ENCODE peak calls at places on chromosomes 13 and 19, in nine cellular contexts. M is AG10803, O is epithelial cell of esophagus, K is colonic mucosa, A is tibial nerve, T is AG04450, C is left ventricle myocardium inferior, Y is ovary, H is cardiac muscle cell. G is an unnamed sample.

GRCh38 chr13:31670831-31671617 is 68.3 kb upstream of the RXFP2 start:
- DNase-seq in M (peak), O (no peak), K (no peak), A (no peak), T (no peak), C (no peak), Y (no peak), H (no peak), G (peak)

GRCh38 chr13:43200307-43200706 is 176.9 kb downstream of the DNAJC15 start:
- DNase-seq in M (no peak), O (no peak), K (no peak), A (no peak), T (no peak), C (no peak), Y (no peak), H (no peak), G (no peak)

GRCh38 chr19:4007836-4008539 is 452 bp downstream of the PIAS4 start:
- DNase-seq in M (no peak), O (no peak), K (peak), A (peak), T (no peak), C (no peak), Y (peak), H (peak), G (no peak)

GRCh38 chr13:41315466-41316047 is 4.5 kb downstream of the NAA16 start:
- DNase-seq in M (peak), O (peak), K (no peak), A (no peak), T (no peak), C (no peak), Y (no peak), H (no peak), G (no peak)

GRCh38 chr13:43085545-43085944 is 62.2 kb downstream of the DNAJC15 start:
- DNase-seq in M (peak), O (peak), K (no peak), A (no peak), T (no peak), C (no peak), Y (no peak), H (peak), G (no peak)

GRCh38 chr13:27450921-27451461 is 627 bp upstream of the MTIF3 start:
- DNase-seq in M (peak), O (peak), K (peak), A (no peak), T (no peak), C (peak), Y (peak), H (peak), G (no peak)

GRCh38 chr19:6693681-6694080 is 23.7 kb upstream of the TNFSF14 start:
- DNase-seq in M (no peak), O (no peak), K (no peak), A (no peak), T (no peak), C (no peak), Y (no peak), H (no peak), G (no peak)

GRCh38 chr13:31793246-31793645 is 53.9 kb downstream of the RXFP2 start:
- DNase-seq in M (peak), O (no peak), K (no peak), A (no peak), T (peak), C (no peak), Y (no peak), H (no peak), G (no peak)

GRCh38 chr19:54096642-54097106 is 3.9 kb downstream of the OSCAR start:
- DNase-seq in M (peak), O (peak), K (no peak), A (peak), T (no peak), C (no peak), Y (no peak), H (no peak), G (no peak)

GRCh38 chr13:48853381-48854102 is 122.2 kb upstream of the FNDC3A start:
- DNase-seq in M (peak), O (no peak), K (no peak), A (no peak), T (no peak), C (no peak), Y (no peak), H (no peak), G (no peak)

GRCh38 chr13:67227131-67227983 is 2.8 kb downstream of the PCDH9 start:
- DNase-seq in M (no peak), O (no peak), K (no peak), A (no peak), T (no peak), C (no peak), Y (no peak), H (no peak), G (no peak)

GRCh38 chr19:38841787-38842438 is 7.9 kb downstream of the HNRNPL start:
- DNase-seq in M (no peak), O (no peak), K (no peak), A (no peak), T (no peak), C (no peak), Y (no peak), H (no peak), G (no peak)

GRCh38 chr13:30234763-30235162 is 72.6 kb downstream of the KATNAL1 start:
- DNase-seq in M (no peak), O (no peak), K (no peak), A (no peak), T (no peak), C (no peak), Y (no peak), H (no peak), G (no peak)

GRCh38 chr13:51814825-51815650 is 11.1 kb upstream of the DHRS12 start:
- DNase-seq in M (peak), O (peak), K (peak), A (peak), T (no peak), C (peak), Y (no peak), H (peak), G (no peak)

GRCh38 chr19:34363930-34364329 is 1.1 kb upstream of the GPI start:
- DNase-seq in M (no peak), O (no peak), K (no peak), A (no peak), T (no peak), C (no peak), Y (no peak), H (no peak), G (no peak)

GRCh38 chr13:20057214-20057613 is 98.7 kb downstream of the ZMYM2 start:
- DNase-seq in M (no peak), O (no peak), K (no peak), A (no peak), T (no peak), C (no peak), Y (no peak), H (no peak), G (no peak)

GRCh38 chr19:4399871-4400768 is at the start of gene SH3GL1:
- DNase-seq in M (peak), O (peak), K (peak), A (peak), T (peak), C (peak), Y (peak), H (peak), G (peak)

GRCh38 chr13:31374682-31375081 is 174.9 kb downstream of the B3GLCT start:
- DNase-seq in M (no peak), O (no peak), K (no peak), A (no peak), T (no peak), C (no peak), Y (no peak), H (no peak), G (no peak)

GRCh38 chr19:56159009-56159501 is 16.8 kb upstream of the GALP start:
- DNase-seq in M (no peak), O (peak), K (no peak), A (no peak), T (no peak), C (no peak), Y (no peak), H (no peak), G (no peak)

GRCh38 chr19:17243340-17243853 is 2.3 kb downstream of the NR2F6 start:
- DNase-seq in M (no peak), O (no peak), K (peak), A (no peak), T (no peak), C (no peak), Y (no peak), H (no peak), G (no peak)

GRCh38 chr19:6260912-6261636 is 18.7 kb downstream of the MLLT1 start:
- DNase-seq in M (no peak), O (peak), K (no peak), A (no peak), T (no peak), C (no peak), Y (no peak), H (no peak), G (no peak)

GRCh38 chr13:72390909-72391308 is 336.5 kb downstream of the MZT1 start:
- DNase-seq in M (peak), O (peak), K (no peak), A (no peak), T (no peak), C (no peak), Y (no peak), H (no peak), G (no peak)

GRCh38 chr13:21537105-21537504 is 66.9 kb downstream of the MICU2 start:
- DNase-seq in M (peak), O (peak), K (no peak), A (no peak), T (no peak), C (no peak), Y (no peak), H (no peak), G (no peak)

GRCh38 chr19:3479177-3479818 is 1.0 kb downstream of the SMIM24 start:
- DNase-seq in M (no peak), O (no peak), K (no peak), A (no peak), T (no peak), C (no peak), Y (no peak), H (peak), G (no peak)

GRCh38 chr19:49151339-49152217 is 3.6 kb downstream of the HRC start:
- DNase-seq in M (no peak), O (peak), K (peak), A (peak), T (no peak), C (peak), Y (peak), H (peak), G (no peak)

GRCh38 chr19:10780368-10780767 is 55.6 kb downstream of the TMED1 start:
- DNase-seq in M (peak), O (peak), K (no peak), A (peak), T (no peak), C (no peak), Y (no peak), H (no peak), G (no peak)

DNA sequence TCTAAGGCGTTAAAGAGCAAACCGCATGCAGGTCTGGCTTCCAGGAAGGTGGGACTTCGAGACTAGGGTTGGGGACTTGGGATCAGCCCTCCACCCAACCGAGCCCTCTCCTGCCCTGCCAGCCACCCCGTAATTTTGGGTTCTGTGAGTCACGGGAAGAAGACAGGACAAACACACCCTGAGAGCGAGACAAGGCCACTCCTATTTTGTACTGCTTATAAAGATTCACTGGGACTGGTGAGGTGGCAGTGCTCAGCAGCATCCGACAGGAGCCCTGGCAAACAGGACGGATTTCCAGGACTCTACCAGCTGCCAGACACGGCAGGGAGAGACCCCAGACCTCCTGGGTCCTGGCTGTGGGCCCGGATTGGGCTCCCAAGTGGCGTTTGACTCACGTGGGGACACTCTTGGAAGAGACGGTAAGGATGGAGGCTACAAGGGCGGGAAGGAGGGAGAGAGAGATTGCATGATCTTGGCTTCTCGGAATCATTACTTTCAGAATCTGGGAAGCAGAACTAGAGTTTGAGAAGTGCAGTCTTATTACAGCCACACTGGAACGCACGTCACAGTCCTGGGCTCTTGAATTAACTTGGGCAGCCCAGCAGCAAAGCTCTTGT is at the start of gene C5AR2:
- DNase-seq in M (peak), O (no peak), K (no peak), A (no peak), T (no peak), C (no peak), Y (no peak), H (no peak), G (no peak)
- H3K4me3 ChIP-seq in M (peak), O (no peak), K (no peak), A (no peak), T (no peak), C (no peak), Y (no peak), H (no peak), G (no peak)

GRCh38 chr19:46299695-46300094 is 2.9 kb downstream of the HIF3A start:
- DNase-seq in M (no peak), O (no peak), K (peak), A (no peak), T (no peak), C (no peak), Y (peak), H (no peak), G (no peak)

GRCh38 chr19:46299004-46299509 is 2.2 kb downstream of the HIF3A start:
- DNase-seq in M (peak), O (peak), K (peak), A (peak), T (peak), C (peak), Y (peak), H (peak), G (peak)

GRCh38 chr19:46296722-46297431 is at the start of gene HIF3A:
- DNase-seq in M (no peak), O (no peak), K (peak), A (peak), T (no peak), C (peak), Y (peak), H (peak), G (no peak)

GRCh38 chr19:46298477-46299003 is 1.7 kb downstream of the HIF3A start:
- DNase-seq in M (no peak), O (no peak), K (no peak), A (no peak), T (no peak), C (no peak), Y (no peak), H (no peak), G (no peak)

DNA sequence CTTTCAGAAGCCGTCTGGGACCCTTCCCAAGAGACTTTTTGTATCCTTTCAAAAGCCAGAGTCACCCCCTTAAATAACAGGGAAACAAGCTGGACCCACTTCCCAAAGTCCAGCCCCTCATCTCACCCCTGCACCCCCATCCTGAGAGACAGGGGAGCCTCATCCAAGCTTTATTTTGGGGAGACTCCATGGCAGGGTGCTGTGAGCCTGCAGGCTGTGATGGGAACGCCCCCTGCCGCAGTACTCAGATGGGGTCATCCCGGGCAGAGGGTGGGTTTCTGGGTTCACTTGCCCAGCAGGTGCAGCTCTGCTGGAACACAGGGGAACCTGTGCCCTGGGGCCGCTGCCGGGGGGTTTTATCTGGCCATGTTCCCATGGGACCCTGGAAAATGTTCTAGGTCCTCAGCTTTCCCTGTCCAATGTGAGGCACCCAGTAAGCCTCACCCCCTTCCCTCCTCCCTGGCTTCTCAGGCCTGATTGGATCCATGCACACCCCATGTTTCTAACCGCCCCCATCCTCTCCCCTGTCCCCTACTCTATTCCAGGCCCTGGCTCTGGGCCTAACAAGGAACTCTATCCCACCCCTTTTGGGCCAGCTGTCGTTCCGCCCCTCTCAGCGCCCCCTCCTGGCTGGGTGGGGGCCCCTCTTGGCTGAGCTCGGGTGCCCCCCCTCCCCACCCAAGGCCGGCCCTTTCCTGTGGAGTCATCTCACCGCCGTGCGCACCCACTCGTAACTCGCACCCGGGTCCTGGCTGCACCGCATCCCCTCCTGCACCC is 1.0 kb downstream of the HIF3A start:
- DNase-seq in M (no peak), O (no peak), K (peak), A (peak), T (no peak), C (peak), Y (peak), H (no peak), G (no peak)
- TF ChIP-seq CTCF in M (no peak), O (no peak), K (no peak), A (peak), T (no peak), C (peak), Y (peak), H (peak), G (no peak)

GRCh38 chr13:69737129-69737935 is 370.3 kb upstream of the ATXN8OS start:
- DNase-seq in M (no peak), O (no peak), K (no peak), A (no peak), T (no peak), C (no peak), Y (no peak), H (no peak), G (no peak)
- H3K4me3 ChIP-seq in M (no peak), O (no peak), K (no peak), A (no peak), T (no peak), C (no peak), Y (no peak), H (no peak), G (no peak)

GRCh38 chr13:36154567-36155231 is 23.5 kb upstream of the DCLK1 start:
- DNase-seq in M (no peak), O (peak), K (no peak), A (no peak), T (no peak), C (peak), Y (peak), H (peak), G (no peak)
- TF ChIP-seq CTCF in M (no peak), O (no peak), K (no peak), A (no peak), T (no peak), C (no peak), Y (no peak), H (no peak), G (no peak)

GRCh38 chr13:39941236-39941635 is 285.8 kb downstream of the COG6 start:
- DNase-seq in M (no peak), O (no peak), K (no peak), A (no peak), T (no peak), C (no peak), Y (peak), H (no peak), G (no peak)
- H3K4me3 ChIP-seq in M (no peak), O (no peak), K (no peak), A (no peak), T (no peak), C (no peak), Y (no peak), H (no peak), G (no peak)

GRCh38 chr13:83780201-83780600 is 102.1 kb downstream of the SLITRK1 start:
- DNase-seq in M (peak), O (peak), K (no peak), A (no peak), T (no peak), C (no peak), Y (no peak), H (peak), G (peak)
- TF ChIP-seq CTCF in M (peak), O (peak), K (no peak), A (no peak), T (peak), C (no peak), Y (no peak), H (peak), G (peak)

DNA sequence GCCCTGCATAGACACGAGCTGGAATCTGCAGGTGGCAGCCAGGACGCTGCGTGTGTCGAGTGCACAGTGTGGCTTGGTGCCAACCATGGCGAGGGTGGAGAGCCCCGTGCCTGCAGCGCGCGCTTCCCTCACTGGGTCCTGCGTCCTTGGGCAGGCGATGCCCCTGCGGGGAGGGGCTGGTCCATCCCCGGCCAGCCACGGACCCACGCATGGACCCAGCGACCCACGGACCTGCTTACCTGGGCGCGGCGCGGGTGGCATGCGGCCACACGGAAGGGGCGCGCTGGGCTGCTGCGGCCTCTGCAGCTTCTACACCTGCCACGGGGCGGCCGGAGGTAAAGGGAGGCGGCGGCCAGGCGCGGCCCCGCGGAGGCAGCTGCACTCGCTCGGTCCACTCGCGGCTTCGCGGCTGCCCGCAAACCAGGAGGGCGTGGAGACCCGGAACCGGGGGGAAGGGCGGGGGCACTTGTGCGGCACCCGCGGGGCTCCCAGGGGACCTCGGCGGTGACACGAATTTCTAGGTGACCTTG is 569 bp upstream of the MCF2L start:
- DNase-seq in M (no peak), O (no peak), K (peak), A (no peak), T (no peak), C (peak), Y (peak), H (peak), G (no peak)
- H3K4me3 ChIP-seq in M (no peak), O (no peak), K (peak), A (no peak), T (no peak), C (peak), Y (peak), H (peak), G (no peak)

GRCh38 chr19:36489139-36489919 is at the start of gene ZNF566:
- DNase-seq in M (peak), O (peak), K (peak), A (peak), T (peak), C (peak), Y (peak), H (peak), G (peak)
- TF ChIP-seq CTCF in M (peak), O (no peak), K (no peak), A (no peak), T (peak), C (no peak), Y (no peak), H (no peak), G (no peak)

GRCh38 chr19:40549007-40549708 is 27.5 kb upstream of the SHKBP1 start:
- DNase-seq in M (peak), O (peak), K (peak), A (peak), T (peak), C (peak), Y (no peak), H (peak), G (no peak)
- H3K4me3 ChIP-seq in M (no peak), O (no peak), K (no peak), A (no peak), T (no peak), C (peak), Y (no peak), H (no peak), G (no peak)

DNA sequence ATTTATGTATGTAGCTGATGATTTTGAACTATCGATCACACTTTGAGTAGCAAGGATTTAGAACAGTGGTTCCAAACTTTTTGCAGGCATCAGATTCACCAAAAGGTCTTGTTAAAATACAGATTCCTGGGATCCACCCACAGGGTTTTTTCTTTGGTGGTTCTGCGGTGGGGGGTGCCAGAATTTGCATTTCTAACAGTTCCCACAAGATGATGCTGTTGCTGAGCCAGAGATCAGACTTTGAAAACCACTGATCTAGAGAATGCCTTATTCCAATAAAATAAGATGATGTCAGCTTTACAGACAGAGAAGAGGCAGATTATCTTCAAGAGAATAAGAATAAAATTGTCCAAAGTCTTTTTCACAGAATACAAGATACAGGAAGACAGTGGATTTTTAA is 80.9 kb upstream of the SHISA2 start:
- DNase-seq in M (peak), O (no peak), K (no peak), A (no peak), T (no peak), C (no peak), Y (no peak), H (no peak), G (no peak)
- TF ChIP-seq CTCF in M (peak), O (no peak), K (no peak), A (peak), T (no peak), C (peak), Y (no peak), H (peak), G (peak)

G was measured in HFF-Myc.